ENCODE peak calls at places on chromosomes 11 and 22, in seven cellular contexts. S, T, W, O, H, P and J are unnamed samples.

GRCh38 chr11:123775274-123775673 is 21.0 kb upstream of the OR6X1 start:
- DNase-seq in S (no peak), T (no peak), W (no peak), O (no peak), H (peak; percentile 4), P (no peak), J (no peak)

GRCh38 chr22:44395116-44396005 is 82.6 kb upstream of the SHISAL1 start:
- DNase-seq in S (no peak), T (no peak), W (no peak), O (no peak), H (no peak), P (no peak), J (no peak)

GRCh38 chr11:76010051-76010450 is 195.0 kb downstream of the UVRAG start:
- DNase-seq in S (no peak), T (no peak), W (no peak), O (no peak), H (no peak), P (no peak), J (no peak)

GRCh38 chr11:63635762-63636465 is 21.7 kb upstream of the PLAAT3 start:
- DNase-seq in S (peak; percentile 56), T (peak; percentile 62), W (peak; percentile 64), O (no peak), H (peak; percentile 83), P (peak; percentile 62), J (peak; percentile 73)

GRCh38 chr11:12377106-12377823 is at the start of gene PARVA:
- DNase-seq in S (peak; percentile 71), T (peak; percentile 72), W (peak; percentile 77), O (peak; percentile 15), H (peak; percentile 93), P (no peak), J (peak; percentile 10)

GRCh38 chr11:111540114-111540920 is at the start of gene LAYN:
- DNase-seq in S (peak; percentile 46), T (peak; percentile 66), W (peak; percentile 68), O (no peak), H (peak; percentile 72), P (no peak), J (peak; percentile 25)

GRCh38 chr22:46150615-46151423 is 493 bp downstream of the PPARA start:
- DNase-seq in S (no peak), T (no peak), W (no peak), O (no peak), H (peak; percentile 69), P (peak; percentile 13), J (peak; percentile 23)

GRCh38 chr11:44725016-44725651 is 1.6 kb upstream of the TSPAN18 start:
- DNase-seq in S (no peak), T (no peak), W (peak; percentile 29), O (no peak), H (no peak), P (no peak), J (no peak)

GRCh38 chr11:35932121-35932520 is 11.7 kb upstream of the LDLRAD3 start:
- DNase-seq in S (no peak), T (no peak), W (no peak), O (no peak), H (no peak), P (no peak), J (no peak)

GRCh38 chr11:11037162-11037732 is 179.4 kb upstream of the ZBED5 start:
- DNase-seq in S (no peak), T (no peak), W (no peak), O (no peak), H (no peak), P (no peak), J (no peak)

GRCh38 chr11:108002476-108002875 is 6.2 kb upstream of the CUL5 start:
- DNase-seq in S (no peak), T (no peak), W (no peak), O (no peak), H (no peak), P (no peak), J (no peak)

GRCh38 chr22:41180926-41181325 is 24.2 kb upstream of the L3MBTL2 start:
- DNase-seq in S (no peak), T (no peak), W (no peak), O (no peak), H (no peak), P (no peak), J (no peak)

GRCh38 chr22:24465566-24465965 is 29.6 kb upstream of the UPB1 start:
- DNase-seq in S (peak; percentile 59), T (peak; percentile 56), W (peak; percentile 64), O (no peak), H (no peak), P (no peak), J (no peak)

GRCh38 chr22:27113211-27114030 is 456.0 kb downstream of the MIAT start:
- DNase-seq in S (peak; percentile 87), T (peak; percentile 99), W (peak; percentile 92), O (peak; percentile 16), H (no peak), P (no peak), J (no peak)

GRCh38 chr11:62689421-62690183 is at the start of gene LRRN4CL:
- DNase-seq in S (peak; percentile 32), T (peak; percentile 69), W (no peak), O (no peak), H (no peak), P (no peak), J (no peak)

GRCh38 chr11:13051257-13051656 is 42.1 kb downstream of the RASSF10 start:
- DNase-seq in S (peak; percentile 74), T (peak; percentile 56), W (no peak), O (no peak), H (no peak), P (no peak), J (no peak)

GRCh38 chr22:27867114-27867957 is 51.7 kb downstream of the PITPNB start:
- DNase-seq in S (peak; percentile 27), T (no peak), W (no peak), O (no peak), H (no peak), P (no peak), J (no peak)

GRCh38 chr11:10599388-10600175 is 31.1 kb upstream of the LYVE1 start:
- DNase-seq in S (peak; percentile 52), T (no peak), W (peak; percentile 30), O (no peak), H (no peak), P (no peak), J (no peak)

GRCh38 chr22:27151407-27151806 is 494.0 kb downstream of the MIAT start:
- DNase-seq in S (no peak), T (no peak), W (peak; percentile 43), O (no peak), H (peak; percentile 46), P (peak; percentile 20), J (no peak)

GRCh38 chr11:28529540-28530410 is 421.6 kb downstream of the METTL15 start:
- DNase-seq in S (peak; percentile 65), T (peak; percentile 48), W (peak; percentile 64), O (no peak), H (peak; percentile 62), P (peak; percentile 44), J (no peak)

GRCh38 chr11:118621071-118621815 is 13.8 kb downstream of the PHLDB1 start:
- DNase-seq in S (peak; percentile 84), T (peak; percentile 91), W (peak; percentile 90), O (peak; percentile 89), H (peak; percentile 89), P (no peak), J (no peak)

GRCh38 chr11:131425285-131425684 is 54.9 kb downstream of the NTM start:
- DNase-seq in S (no peak), T (no peak), W (no peak), O (no peak), H (no peak), P (no peak), J (no peak)

GRCh38 chr22:17860220-17860965 is 86.1 kb upstream of the BID start:
- DNase-seq in S (no peak), T (no peak), W (no peak), O (no peak), H (no peak), P (no peak), J (no peak)

GRCh38 chr22:39984006-39984405 is 10.7 kb upstream of the FAM83F start:
- DNase-seq in S (peak; percentile 71), T (no peak), W (no peak), O (no peak), H (no peak), P (no peak), J (no peak)

GRCh38 chr11:72446929-72447753 is 12.8 kb upstream of the CLPB start:
- DNase-seq in S (peak; percentile 69), T (peak; percentile 79), W (peak; percentile 68), O (peak; percentile 41), H (peak; percentile 48), P (peak; percentile 64), J (peak; percentile 40)

GRCh38 chr11:111983187-111983986 is 41.8 kb upstream of the DLAT start:
- DNase-seq in S (peak; percentile 78), T (no peak), W (no peak), O (peak; percentile 26), H (peak; percentile 91), P (no peak), J (no peak)

GRCh38 chr11:118156531-118157185 is 4.0 kb upstream of the SCN4B start:
- DNase-seq in S (no peak), T (no peak), W (no peak), O (peak; percentile 13), H (peak; percentile 52), P (no peak), J (peak; percentile 28)

GRCh38 chr11:117610901-117611300 is 186.1 kb downstream of the DSCAML1 start:
- DNase-seq in S (peak; percentile 4), T (no peak), W (peak; percentile 10), O (no peak), H (no peak), P (no peak), J (no peak)

GRCh38 chr22:22692707-22693530 is 48.5 kb downstream of the GGTLC2 start:
- DNase-seq in S (peak; percentile 13), T (peak; percentile 58), W (peak; percentile 51), O (peak; percentile 56), H (peak; percentile 55), P (peak; percentile 83), J (peak; percentile 65)

GRCh38 chr11:78231962-78232459 is 43.3 kb downstream of the USP35 start:
- DNase-seq in S (peak; percentile 63), T (peak; percentile 20), W (no peak), O (no peak), H (no peak), P (no peak), J (no peak)

GRCh38 chr22:40855960-40856512 is 403 bp downstream of the ST13 start:
- DNase-seq in S (peak; percentile 25), T (no peak), W (peak; percentile 37), O (peak; percentile 4), H (peak; percentile 79), P (peak; percentile 44), J (no peak)